ENCODE peak calls at places on chromosome 12, in ten cellular contexts. J is stomach; F is effector memory CD4-positive, alpha-beta T cell; K is neural progenitor cell; O is mucosa of descending colon; Y is ovary; L is tibial nerve; C is MM.1S; G is cardiac muscle cell; R is A549. S is an unnamed sample. For H3K9me3, the result is how much of the 10 kb centered on the place peaks cover.

GRCh38 chr12:26786491-26787124 is 46.4 kb downstream of the ITPR2 start:
- DNase-seq in O (no peak), K (no peak), R (no peak), F (no peak), Y (no peak), J (no peak), C (no peak), G (no peak), L (no peak), S (no peak)

GRCh38 chr12:13316847-13317246 is 120.3 kb downstream of the EMP1 start:
- DNase-seq in G (no peak), R (no peak), J (no peak), O (no peak), C (no peak), L (no peak), F (no peak), K (no peak), Y (no peak), S (no peak)

GRCh38 chr12:11813422-11813813 is 163.9 kb downstream of the ETV6 start:
- DNase-seq in Y (no peak), O (no peak), L (no peak), K (peak), R (no peak), C (no peak), G (peak), J (no peak), F (no peak), S (no peak)

GRCh38 chr12:130016986-130017385 is 113.2 kb upstream of the TMEM132D start:
- DNase-seq in Y (no peak), F (no peak), L (no peak), O (no peak), J (no peak), K (no peak), G (no peak), R (no peak), C (no peak), S (no peak)

GRCh38 chr12:98653866-98654493 is 8.9 kb downstream of the APAF1 start:
- DNase-seq in Y (no peak), O (peak), J (no peak), G (peak), C (peak), L (no peak), K (peak), R (peak), F (no peak), S (no peak)

GRCh38 chr12:51419473-51420228 is 5.0 kb upstream of the SLC4A8 start:
- DNase-seq in O (no peak), L (no peak), J (no peak), Y (no peak), R (peak), F (no peak), G (no peak), C (no peak), K (peak), S (no peak)

GRCh38 chr12:57724003-57724935 is 14.3 kb downstream of the AGAP2 start:
- DNase-seq in C (no peak), O (no peak), L (no peak), K (no peak), R (no peak), J (no peak), G (no peak), Y (no peak), F (no peak), S (no peak)

GRCh38 chr12:22230280-22230794 is 104.2 kb downstream of the ST8SIA1 start:
- DNase-seq in O (no peak), G (no peak), F (no peak), Y (no peak), J (no peak), K (no peak), R (peak), C (no peak), L (no peak), S (no peak)

GRCh38 chr12:92879698-92880322 is 49.3 kb downstream of the EEA1 start:
- DNase-seq in G (peak), K (no peak), Y (no peak), L (no peak), J (peak), R (no peak), O (no peak), F (no peak), C (no peak), S (no peak)

GRCh38 chr12:85803231-85803630 is 33.0 kb downstream of the RASSF9 start:
- DNase-seq in C (no peak), R (no peak), K (no peak), O (no peak), F (no peak), G (peak), L (no peak), Y (no peak), J (no peak), S (no peak)

GRCh38 chr12:98543701-98544100 is 28.3 kb downstream of the TMPO start:
- DNase-seq in K (no peak), F (no peak), R (no peak), J (no peak), G (no peak), O (no peak), L (no peak), C (no peak), Y (no peak), S (no peak)

GRCh38 chr12:104496336-104496735 is 39.6 kb downstream of the CHST11 start:
- DNase-seq in Y (no peak), C (no peak), J (no peak), G (no peak), O (no peak), K (no peak), F (no peak), R (no peak), L (no peak), S (no peak)

GRCh38 chr12:128983371-128983770 is 130.1 kb downstream of the GLT1D1 start:
- DNase-seq in J (no peak), G (no peak), O (no peak), C (no peak), L (no peak), Y (no peak), F (no peak), K (no peak), R (no peak), S (no peak)

GRCh38 chr12:110908377-110909136 is 11.8 kb downstream of the MYL2 start:
- DNase-seq in G (no peak), J (no peak), O (no peak), C (no peak), F (no peak), K (no peak), L (no peak), R (no peak), Y (no peak), S (no peak)

GRCh38 chr12:30964896-30965612 is 38.5 kb downstream of the TSPAN11 start:
- DNase-seq in J (no peak), R (no peak), K (no peak), L (no peak), F (no peak), G (no peak), O (no peak), Y (no peak), C (no peak), S (no peak)

GRCh38 chr12:122205590-122205925 is 2.0 kb downstream of the B3GNT4 start:
- DNase-seq in L (no peak), G (no peak), O (no peak), R (no peak), Y (no peak), F (no peak), J (no peak), C (no peak), K (no peak), S (no peak)

GRCh38 chr12:122204829-122205589 is 1.5 kb downstream of the B3GNT4 start:
- DNase-seq in J (no peak), K (no peak), R (no peak), L (no peak), O (no peak), C (no peak), Y (no peak), G (no peak), F (no peak), S (no peak)

GRCh38 chr12:122203301-122203967 is at the start of gene B3GNT4:
- DNase-seq in K (peak), O (peak), G (peak), F (peak), R (peak), C (peak), L (no peak), J (peak), Y (peak), S (peak)

GRCh38 chr12:122206111-122206881 is 2.8 kb downstream of the B3GNT4 start:
- DNase-seq in J (no peak), L (no peak), R (no peak), K (no peak), C (no peak), F (no peak), O (no peak), G (no peak), Y (no peak), S (no peak)

GRCh38 chr12:122203968-122204828 is 689 bp downstream of the B3GNT4 start:
- DNase-seq in R (no peak), O (no peak), L (no peak), Y (no peak), G (no peak), C (no peak), K (peak), J (no peak), F (no peak), S (no peak)
- H3K9me3 ChIP-seq in R (under half), O (under half), L (under half), Y (under half), G (under half), C (under half), K (under half), J (under half), F (under half), S (under half)

GRCh38 chr12:82673698-82674097 is 13.0 kb upstream of the TMTC2 start:
- DNase-seq in F (no peak), Y (no peak), C (no peak), G (no peak), L (no peak), O (no peak), R (no peak), J (no peak), K (no peak), S (no peak)

GRCh38 chr12:82672811-82673495 is 13.8 kb upstream of the TMTC2 start:
- DNase-seq in L (no peak), K (no peak), G (peak), R (no peak), C (no peak), O (no peak), F (no peak), J (no peak), Y (no peak), S (no peak)

GRCh38 chr12:82666830-82667229 is 19.9 kb upstream of the TMTC2 start:
- DNase-seq in C (no peak), F (no peak), K (no peak), L (no peak), Y (no peak), J (no peak), O (no peak), R (no peak), G (no peak), S (no peak)

DNA sequence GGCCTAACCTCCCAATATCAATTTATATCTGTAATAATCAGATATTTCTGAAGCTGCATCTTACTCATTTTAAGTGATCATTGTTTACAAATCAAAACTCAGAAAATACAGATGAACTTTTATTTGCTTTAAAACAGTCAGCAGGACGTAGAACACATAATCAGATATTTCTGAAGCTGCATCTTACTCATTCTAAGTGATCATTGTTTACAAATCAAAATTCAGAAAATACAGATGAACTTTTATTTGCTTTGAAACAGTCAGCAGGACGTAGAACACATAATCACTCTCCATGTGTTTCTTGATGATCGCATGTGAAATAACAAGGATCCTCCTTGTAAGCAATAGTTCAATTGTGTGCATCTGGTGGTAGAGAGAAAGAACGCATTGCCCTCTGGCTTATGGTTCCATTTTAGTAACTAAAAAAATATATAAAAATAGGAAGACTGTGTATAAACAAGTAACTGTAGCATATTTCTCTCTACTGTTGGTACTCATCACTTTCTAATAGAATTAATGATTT is 15.0 kb upstream of the TMTC2 start:
- DNase-seq in Y (no peak), G (no peak), R (no peak), C (no peak), O (no peak), K (no peak), L (no peak), J (no peak), F (no peak), S (no peak)
- H3K9me3 ChIP-seq in Y (under half), G (under half), R (under half), C (under half), O (under half), K (under half), L (under half), J (under half), F (under half), S (under half)

DNA sequence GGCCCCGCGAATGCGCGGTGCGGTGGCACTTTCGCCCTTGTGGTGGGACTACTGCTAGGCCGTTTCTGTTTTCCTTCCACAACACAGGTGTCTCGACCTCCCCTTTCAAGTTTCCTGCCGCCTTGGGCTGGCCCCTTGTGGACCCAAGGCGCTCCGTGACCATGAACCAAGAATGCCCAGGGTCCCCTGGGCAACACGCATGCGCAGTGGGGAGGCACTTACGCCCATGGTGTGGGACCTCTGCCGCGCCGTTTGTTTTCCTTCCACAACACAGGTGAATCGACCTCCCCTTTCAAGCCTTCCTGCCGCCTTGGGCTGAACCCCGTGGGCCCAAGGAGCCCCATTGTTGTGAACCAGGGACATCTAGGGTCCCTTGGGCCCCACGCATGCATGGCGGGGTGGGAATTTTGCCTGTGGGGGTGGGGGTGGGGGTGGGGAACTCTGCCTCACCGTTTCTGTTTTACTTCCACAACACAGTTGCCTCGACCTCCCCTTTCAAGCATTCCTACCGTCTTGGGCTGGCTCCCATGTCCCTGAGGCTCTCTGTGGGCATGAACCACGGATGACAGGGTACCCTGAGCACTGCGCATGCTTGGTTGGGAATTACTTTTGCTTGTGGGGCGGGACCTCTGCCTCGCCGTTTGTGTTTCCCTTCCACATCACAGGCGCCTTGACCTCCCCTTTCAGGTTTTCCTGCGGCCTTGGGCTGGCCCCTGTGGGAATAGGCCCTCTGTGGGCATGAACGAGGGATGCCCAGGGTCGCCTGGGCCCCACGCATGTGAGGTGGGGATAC is 355.1 kb downstream of the ALG10 start:
- DNase-seq in R (no peak), Y (no peak), C (no peak), G (no peak), F (no peak), J (no peak), O (no peak), L (no peak), K (no peak), S (no peak)
- H3K9me3 ChIP-seq in R (under half), Y (under half), C (under half), G (under half), F (under half), J (half or more), O (half or more), L (under half), K (under half), S (under half)

GRCh38 chr12:38154096-38155019 is 162.2 kb upstream of the ALG10B start:
- DNase-seq in C (no peak), R (no peak), O (no peak), Y (no peak), J (no peak), G (no peak), F (no peak), L (no peak), K (no peak), S (no peak)
- H3K9me3 ChIP-seq in C (under half), R (under half), O (under half), Y (under half), J (under half), G (under half), F (under half), L (under half), K (under half), S (under half)

DNA sequence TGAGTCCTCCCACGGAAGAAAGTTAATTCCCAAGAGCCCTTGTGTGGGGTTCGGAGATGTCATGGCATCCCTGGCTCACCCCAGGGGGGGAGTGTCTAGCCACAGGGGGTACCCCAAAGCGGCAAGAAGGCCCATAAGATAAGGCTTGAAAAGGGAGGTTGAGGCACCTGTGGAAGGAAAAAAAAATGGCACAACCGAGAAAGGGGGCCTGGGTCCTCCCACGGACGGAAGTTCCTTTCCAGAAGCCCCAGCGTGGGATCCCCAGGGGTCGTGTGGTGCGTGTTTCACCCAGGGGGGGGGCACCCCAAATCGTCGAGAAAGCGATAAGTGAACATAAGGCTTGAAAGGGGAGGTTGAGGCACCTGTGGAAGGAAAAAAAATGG is 266.7 kb downstream of the ALG10 start:
- DNase-seq in Y (no peak), O (no peak), C (no peak), F (no peak), R (no peak), G (no peak), L (no peak), K (no peak), J (no peak), S (no peak)
- H3K9me3 ChIP-seq in Y (under half), O (half or more), C (under half), F (under half), R (under half), G (under half), L (under half), K (under half), J (half or more), S (under half)